ENCODE peak calls at places on chromosomes 3 and 15, in four cellular contexts. L, P, G and W are unnamed samples. For H3K9me3, the result is how much of the 10 kb centered on the place peaks cover.

GRCh38 chr3:154786724-154787123 is 293.4 kb upstream of the MME start:
- DNase-seq in L (no peak), P (no peak), G (no peak), W (no peak)

GRCh38 chr3:50261505-50261904 is 7.4 kb upstream of the SEMA3B start:
- DNase-seq in L (no peak), P (no peak), G (no peak), W (no peak)

GRCh38 chr3:62982795-62983455 is 107.7 kb upstream of the CADPS start:
- DNase-seq in L (no peak), P (no peak), G (no peak), W (no peak)

GRCh38 chr15:50764331-50765201 is 940 bp downstream of the SPPL2A start:
- DNase-seq in L (no peak), P (no peak), G (no peak), W (no peak)

GRCh38 chr15:93182806-93183205 is 93.8 kb upstream of the RGMA start:
- DNase-seq in L (no peak), P (no peak), G (no peak), W (no peak)

GRCh38 chr3:142165194-142165593 is 15.8 kb upstream of the TFDP2 start:
- DNase-seq in L (no peak), P (no peak), G (no peak), W (no peak)

GRCh38 chr3:118760611-118761606 is 273.7 kb downstream of the IGSF11 start:
- DNase-seq in L (no peak), P (no peak), G (no peak), W (no peak)

GRCh38 chr15:67105065-67105951 is 39.9 kb downstream of the SMAD3 start:
- DNase-seq in L (no peak), P (peak), G (peak), W (peak)

GRCh38 chr15:100022426-100022825 is 289.2 kb upstream of the LYSMD4 start:
- DNase-seq in L (no peak), P (no peak), G (no peak), W (no peak)

GRCh38 chr3:122314467-122314866 is 10.6 kb upstream of the CSTA start:
- DNase-seq in L (no peak), P (no peak), G (no peak), W (no peak)

GRCh38 chr3:188066141-188066540 is 87.8 kb upstream of the LPP start:
- DNase-seq in L (no peak), P (no peak), G (no peak), W (no peak)

GRCh38 chr15:41494190-41494921 is 682 bp downstream of the ITPKA start:
- DNase-seq in L (no peak), P (peak), G (no peak), W (peak)

GRCh38 chr15:62740141-62741004 is 302.2 kb upstream of the TPM1 start:
- DNase-seq in L (no peak), P (peak), G (peak), W (no peak)

GRCh38 chr3:73520931-73521461 is 103.7 kb downstream of the PDZRN3 start:
- DNase-seq in L (no peak), P (no peak), G (peak), W (no peak)

GRCh38 chr15:23806980-23807379 is 119.9 kb upstream of the NDN start:
- DNase-seq in L (no peak), P (no peak), G (no peak), W (no peak)

GRCh38 chr3:121735047-121735696 is 14.4 kb downstream of the GOLGB1 start:
- DNase-seq in L (no peak), P (no peak), G (no peak), W (no peak)

GRCh38 chr15:36914466-36914865 is 185.9 kb downstream of the MEIS2 start:
- DNase-seq in L (no peak), P (peak), G (no peak), W (no peak)

GRCh38 chr3:84980011-84980410 is 21.2 kb downstream of the CADM2 start:
- DNase-seq in L (no peak), P (no peak), G (no peak), W (no peak)

GRCh38 chr3:164235239-164235728 is 843.0 kb downstream of the SI start:
- DNase-seq in L (no peak), P (no peak), G (no peak), W (no peak)

GRCh38 chr3:167829057-167829456 is 93.5 kb downstream of the SERPINI1 start:
- DNase-seq in L (no peak), P (no peak), G (no peak), W (no peak)

GRCh38 chr3:159917141-159917540 is 71.5 kb upstream of the IL12A start:
- DNase-seq in L (no peak), P (no peak), G (no peak), W (no peak)

GRCh38 chr3:2940062-2940461 is 170.1 kb downstream of the IL5RA start:
- DNase-seq in L (no peak), P (no peak), G (no peak), W (no peak)

GRCh38 chr15:59168536-59168935 is 38.1 kb upstream of the LDHAL6B start:
- DNase-seq in L (no peak), P (no peak), G (no peak), W (no peak)

DNA sequence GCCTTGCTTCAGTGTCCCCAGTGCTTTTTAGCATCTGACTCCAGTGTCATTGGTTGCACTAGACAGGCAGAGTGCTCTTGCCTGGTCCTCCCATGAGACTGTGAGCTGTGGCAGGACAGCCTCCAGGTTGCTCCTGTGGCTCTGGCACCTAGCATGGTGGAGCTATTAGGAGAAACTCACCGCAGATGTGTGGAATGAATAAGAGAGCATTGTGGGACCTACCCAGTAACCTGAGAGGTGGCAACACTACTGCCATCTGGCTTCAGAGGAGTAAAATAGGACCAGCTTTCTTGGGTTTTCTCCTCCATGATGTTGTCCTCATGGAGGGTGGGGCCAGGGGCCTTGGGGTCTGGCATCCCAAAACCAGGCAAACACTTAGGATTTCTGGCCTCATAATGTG is 183.6 kb downstream of the EPHB1 start:
- DNase-seq in L (no peak), P (no peak), G (no peak), W (no peak)
- H3K9me3 ChIP-seq in L (under half), P (under half), G (under half), W (under half)

DNA sequence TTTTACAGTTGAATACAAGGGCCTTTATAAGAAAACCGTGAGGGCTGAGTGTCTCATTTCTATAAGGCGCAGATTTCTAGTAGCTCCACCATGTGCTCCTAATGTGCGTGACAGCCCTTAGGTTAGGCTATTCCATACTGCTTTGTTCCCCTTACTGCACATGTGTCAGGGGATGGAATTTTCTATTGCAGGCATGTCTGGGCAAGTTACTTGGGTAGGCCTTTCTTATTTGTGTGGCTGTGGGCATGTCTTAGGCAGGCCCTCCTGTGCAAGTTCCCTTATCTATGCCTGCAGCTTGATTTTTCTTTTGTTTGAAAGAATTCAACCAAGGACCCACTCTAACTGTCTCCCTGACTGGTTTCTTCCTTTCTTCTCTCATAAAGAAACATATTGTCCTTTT is 434.2 kb upstream of the CNTN3 start:
- DNase-seq in L (no peak), P (no peak), G (no peak), W (no peak)
- H3K9me3 ChIP-seq in L (under half), P (under half), G (under half), W (under half)

GRCh38 chr15:95603802-95604201 is 726.7 kb upstream of the NR2F2 start:
- DNase-seq in L (no peak), P (no peak), G (no peak), W (no peak)

GRCh38 chr15:95600884-95601283 is 729.6 kb upstream of the NR2F2 start:
- DNase-seq in L (no peak), P (no peak), G (no peak), W (no peak)

GRCh38 chr15:95598456-95598855 is 732.0 kb upstream of the NR2F2 start:
- DNase-seq in L (no peak), P (no peak), G (no peak), W (no peak)

GRCh38 chr15:95601525-95601924 is 729.0 kb upstream of the NR2F2 start:
- DNase-seq in L (no peak), P (no peak), G (no peak), W (no peak)

GRCh38 chr15:95600367-95600766 is 730.1 kb upstream of the NR2F2 start:
- DNase-seq in L (no peak), P (no peak), G (no peak), W (no peak)
- H3K9me3 ChIP-seq in L (under half), P (under half), G (under half), W (under half)

GRCh38 chr3:132378-132777 is 64.2 kb upstream of the CHL1 start:
- DNase-seq in L (no peak), P (no peak), G (no peak), W (no peak)
- H3K9me3 ChIP-seq in L (under half), P (under half), G (under half), W (under half)

GRCh38 chr3:42491876-42492507 is 10.5 kb upstream of the VIPR1 start:
- DNase-seq in L (no peak), P (no peak), G (peak), W (no peak)
- H3K9me3 ChIP-seq in L (under half), P (under half), G (under half), W (under half)

GRCh38 chr3:134525293-134525692 is 39.4 kb downstream of the CEP63 start:
- DNase-seq in L (no peak), P (no peak), G (no peak), W (no peak)
- H3K9me3 ChIP-seq in L (under half), P (under half), G (under half), W (under half)

GRCh38 chr3:7086417-7086816 is 225.5 kb downstream of the GRM7 start:
- DNase-seq in L (no peak), P (no peak), G (no peak), W (no peak)

GRCh38 chr3:7082244-7082643 is 221.3 kb downstream of the GRM7 start:
- DNase-seq in L (no peak), P (no peak), G (no peak), W (no peak)
- H3K9me3 ChIP-seq in L (under half), P (under half), G (under half), W (under half)

GRCh38 chr3:43792904-43793303 is 102.2 kb downstream of the ABHD5 start:
- DNase-seq in L (no peak), P (no peak), G (no peak), W (peak)
- H3K9me3 ChIP-seq in L (under half), P (under half), G (under half), W (under half)